ENCODE peak calls at places on chromosomes 7 and 10, in nine cellular contexts. One of them, this sample, is unnamed.

GRCh38 chr7:53740971-53741370 is 705.5 kb downstream of the POM121L12 start:
- DNase-seq in Panc1: no peak
- DNase-seq in HepG2: no peak
- DNase-seq in GM12891: no peak
- DNase-seq in GM12892: no peak
- DNase-seq in HCT116: no peak
- DNase-seq in sigmoid colon: no peak
- DNase-seq in stomach: no peak
- DNase-seq in prostate gland: no peak
- DNase-seq in this sample: no peak

GRCh38 chr10:124180947-124181549 is 87.7 kb upstream of the CHST15 start:
- DNase-seq in Panc1: no peak
- DNase-seq in HepG2: no peak
- DNase-seq in GM12891: no peak
- DNase-seq in GM12892: no peak
- DNase-seq in HCT116: no peak
- DNase-seq in sigmoid colon: no peak
- DNase-seq in stomach: no peak
- DNase-seq in prostate gland: no peak
- DNase-seq in this sample: no peak

GRCh38 chr7:18177815-18178660 is 150.4 kb upstream of the PRPS1L1 start:
- DNase-seq in Panc1: peak
- DNase-seq in HepG2: peak
- DNase-seq in GM12891: peak
- DNase-seq in GM12892: peak
- DNase-seq in HCT116: no peak
- DNase-seq in sigmoid colon: no peak
- DNase-seq in stomach: peak
- DNase-seq in prostate gland: no peak
- DNase-seq in this sample: no peak

GRCh38 chr10:51698473-51699063 is 827 bp downstream of the CSTF2T start:
- DNase-seq in Panc1: no peak
- DNase-seq in HepG2: no peak
- DNase-seq in GM12891: no peak
- DNase-seq in GM12892: no peak
- DNase-seq in HCT116: no peak
- DNase-seq in sigmoid colon: no peak
- DNase-seq in stomach: no peak
- DNase-seq in prostate gland: no peak
- DNase-seq in this sample: no peak

GRCh38 chr7:961546-962400 is 7.3 kb upstream of the ADAP1 start:
- DNase-seq in Panc1: no peak
- DNase-seq in HepG2: no peak
- DNase-seq in GM12891: no peak
- DNase-seq in GM12892: no peak
- DNase-seq in HCT116: no peak
- DNase-seq in sigmoid colon: peak
- DNase-seq in stomach: no peak
- DNase-seq in prostate gland: no peak
- DNase-seq in this sample: peak

GRCh38 chr7:15104411-15105092 is 202.0 kb upstream of the DGKB start:
- DNase-seq in Panc1: no peak
- DNase-seq in HepG2: no peak
- DNase-seq in GM12891: no peak
- DNase-seq in GM12892: no peak
- DNase-seq in HCT116: no peak
- DNase-seq in sigmoid colon: no peak
- DNase-seq in stomach: no peak
- DNase-seq in prostate gland: no peak
- DNase-seq in this sample: peak

GRCh38 chr10:107554351-107554750 is 389.8 kb upstream of the SORCS1 start:
- DNase-seq in Panc1: no peak
- DNase-seq in HepG2: no peak
- DNase-seq in GM12891: no peak
- DNase-seq in GM12892: no peak
- DNase-seq in HCT116: no peak
- DNase-seq in sigmoid colon: no peak
- DNase-seq in stomach: no peak
- DNase-seq in prostate gland: no peak
- DNase-seq in this sample: no peak

GRCh38 chr10:22333167-22333566 is 12.1 kb upstream of the SPAG6 start:
- DNase-seq in Panc1: no peak
- DNase-seq in HepG2: no peak
- DNase-seq in GM12891: no peak
- DNase-seq in GM12892: no peak
- DNase-seq in HCT116: no peak
- DNase-seq in sigmoid colon: no peak
- DNase-seq in stomach: no peak
- DNase-seq in prostate gland: no peak
- DNase-seq in this sample: no peak

DNA sequence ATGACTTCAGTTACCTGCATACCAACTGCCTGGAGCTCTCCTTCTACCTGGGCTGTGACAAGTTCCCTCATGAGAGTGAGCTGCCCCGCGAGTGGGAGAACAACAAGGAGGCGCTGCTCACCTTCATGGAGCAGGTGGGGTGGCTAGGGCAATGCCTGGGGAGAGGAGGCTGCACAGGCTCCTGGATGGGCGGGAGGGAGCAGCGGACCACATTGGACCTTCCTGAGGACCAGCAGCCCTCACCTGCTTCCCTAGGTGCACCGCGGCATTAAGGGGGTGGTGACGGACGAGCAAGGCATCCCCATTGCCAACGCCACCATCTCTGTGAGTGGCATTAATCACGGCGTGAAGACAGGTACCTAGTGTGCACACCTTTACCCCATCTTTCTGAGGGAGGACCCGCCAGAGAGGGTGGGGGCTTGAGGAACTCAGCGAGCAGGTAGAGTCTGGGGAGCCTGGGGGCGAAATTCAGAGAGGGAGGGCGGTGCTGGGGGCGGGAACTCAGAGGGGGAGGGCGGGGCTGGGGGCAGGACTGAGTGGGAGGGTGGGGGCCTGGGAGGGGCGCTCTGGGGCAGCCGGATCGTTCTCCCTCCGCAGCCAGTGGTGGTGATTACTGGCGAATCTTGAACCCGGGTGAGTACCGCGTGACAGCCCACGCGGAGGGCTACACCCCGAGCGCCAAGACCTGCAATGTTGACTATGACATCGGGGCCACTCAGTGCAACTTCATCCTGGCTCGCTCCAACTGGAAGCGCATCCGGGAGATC is 9.0 kb downstream of the AEBP1 start:
- DNase-seq in Panc1: no peak
- DNase-seq in HepG2: no peak
- DNase-seq in GM12891: no peak
- DNase-seq in GM12892: no peak
- DNase-seq in HCT116: no peak
- DNase-seq in sigmoid colon: no peak
- DNase-seq in stomach: no peak
- DNase-seq in prostate gland: no peak
- DNase-seq in this sample: peak
- TF ChIP-seq POLR2AphosphoS5 in Panc1: peak
- TF ChIP-seq POLR2AphosphoS5 in HepG2: no peak
- TF ChIP-seq POLR2AphosphoS5 in GM12891: no peak
- TF ChIP-seq POLR2AphosphoS5 in GM12892: no peak
- TF ChIP-seq POLR2AphosphoS5 in HCT116: peak
- TF ChIP-seq POLR2AphosphoS5 in sigmoid colon: no peak
- TF ChIP-seq POLR2AphosphoS5 in stomach: no peak
- TF ChIP-seq POLR2AphosphoS5 in prostate gland: no peak
- TF ChIP-seq POLR2AphosphoS5 in this sample: peak

GRCh38 chr7:30776971-30777370 is 5.8 kb downstream of the MINDY4 start:
- DNase-seq in Panc1: no peak
- DNase-seq in HepG2: no peak
- DNase-seq in GM12891: no peak
- DNase-seq in GM12892: no peak
- DNase-seq in HCT116: no peak
- DNase-seq in sigmoid colon: peak
- DNase-seq in stomach: no peak
- DNase-seq in prostate gland: no peak
- DNase-seq in this sample: no peak

GRCh38 chr7:30775992-30776391 is 4.8 kb downstream of the MINDY4 start:
- DNase-seq in Panc1: no peak
- DNase-seq in HepG2: no peak
- DNase-seq in GM12891: no peak
- DNase-seq in GM12892: no peak
- DNase-seq in HCT116: no peak
- DNase-seq in sigmoid colon: no peak
- DNase-seq in stomach: no peak
- DNase-seq in prostate gland: no peak
- DNase-seq in this sample: no peak

GRCh38 chr7:30780909-30781308 is 9.7 kb downstream of the MINDY4 start:
- DNase-seq in Panc1: no peak
- DNase-seq in HepG2: no peak
- DNase-seq in GM12891: no peak
- DNase-seq in GM12892: no peak
- DNase-seq in HCT116: no peak
- DNase-seq in sigmoid colon: no peak
- DNase-seq in stomach: no peak
- DNase-seq in prostate gland: no peak
- DNase-seq in this sample: peak

GRCh38 chr7:30779574-30779973 is 8.4 kb downstream of the MINDY4 start:
- DNase-seq in Panc1: no peak
- DNase-seq in HepG2: no peak
- DNase-seq in GM12891: no peak
- DNase-seq in GM12892: no peak
- DNase-seq in HCT116: no peak
- DNase-seq in sigmoid colon: no peak
- DNase-seq in stomach: no peak
- DNase-seq in prostate gland: no peak
- DNase-seq in this sample: no peak

DNA sequence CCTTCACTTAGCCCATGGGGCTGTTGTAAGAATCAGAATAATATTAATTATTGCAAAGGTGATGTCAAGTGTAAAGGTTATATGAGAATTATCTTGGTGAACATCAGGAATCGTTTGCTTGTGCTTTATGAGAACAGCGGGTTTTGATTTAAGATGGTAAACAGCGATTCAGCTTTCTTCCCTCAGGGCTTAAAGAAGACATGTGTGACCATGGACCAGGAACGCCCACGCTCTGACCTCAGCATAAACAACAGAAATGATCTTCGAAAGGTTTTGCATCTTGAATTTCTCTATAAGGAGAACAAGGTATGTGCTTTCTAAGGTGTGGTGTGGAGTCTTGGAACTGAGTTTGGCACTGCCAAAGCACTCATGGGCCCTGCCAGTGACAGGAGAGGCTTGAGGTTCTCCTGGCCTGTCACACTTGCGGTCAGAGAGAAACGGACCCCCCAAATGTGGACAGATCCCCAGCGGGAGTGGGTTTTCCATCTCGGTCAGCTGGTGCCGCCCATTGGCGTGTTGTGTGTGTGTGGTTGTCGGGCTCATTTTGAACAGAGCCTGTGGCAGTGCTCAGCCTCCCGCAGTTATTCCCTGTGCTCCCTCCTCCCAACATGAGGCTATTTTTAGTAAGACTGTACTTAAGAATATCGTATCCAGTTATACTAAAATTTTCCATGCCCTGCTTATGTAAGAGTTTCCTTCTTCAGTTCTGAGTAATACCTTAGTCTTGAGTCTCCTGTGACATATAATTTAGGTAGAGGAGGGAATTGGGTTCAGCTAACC is 7.2 kb downstream of the MINDY4 start:
- DNase-seq in Panc1: no peak
- DNase-seq in HepG2: no peak
- DNase-seq in GM12891: no peak
- DNase-seq in GM12892: no peak
- DNase-seq in HCT116: no peak
- DNase-seq in sigmoid colon: no peak
- DNase-seq in stomach: no peak
- DNase-seq in prostate gland: peak
- DNase-seq in this sample: no peak
- TF ChIP-seq POLR2AphosphoS5 in Panc1: no peak
- TF ChIP-seq POLR2AphosphoS5 in HepG2: no peak
- TF ChIP-seq POLR2AphosphoS5 in GM12891: no peak
- TF ChIP-seq POLR2AphosphoS5 in GM12892: no peak
- TF ChIP-seq POLR2AphosphoS5 in HCT116: no peak
- TF ChIP-seq POLR2AphosphoS5 in sigmoid colon: peak
- TF ChIP-seq POLR2AphosphoS5 in stomach: no peak
- TF ChIP-seq POLR2AphosphoS5 in prostate gland: peak
- TF ChIP-seq POLR2AphosphoS5 in this sample: no peak

GRCh38 chr7:150476819-150477631 is 26.6 kb downstream of the GIMAP8 start:
- DNase-seq in Panc1: no peak
- DNase-seq in HepG2: no peak
- DNase-seq in GM12891: no peak
- DNase-seq in GM12892: no peak
- DNase-seq in HCT116: no peak
- DNase-seq in sigmoid colon: no peak
- DNase-seq in stomach: no peak
- DNase-seq in prostate gland: no peak
- DNase-seq in this sample: no peak

GRCh38 chr7:150476285-150476684 is 25.9 kb downstream of the GIMAP8 start:
- DNase-seq in Panc1: no peak
- DNase-seq in HepG2: no peak
- DNase-seq in GM12891: no peak
- DNase-seq in GM12892: no peak
- DNase-seq in HCT116: no peak
- DNase-seq in sigmoid colon: no peak
- DNase-seq in stomach: no peak
- DNase-seq in prostate gland: no peak
- DNase-seq in this sample: no peak

GRCh38 chr7:150481955-150482354 is 31.5 kb downstream of the GIMAP8 start:
- DNase-seq in Panc1: no peak
- DNase-seq in HepG2: no peak
- DNase-seq in GM12891: no peak
- DNase-seq in GM12892: no peak
- DNase-seq in HCT116: no peak
- DNase-seq in sigmoid colon: no peak
- DNase-seq in stomach: no peak
- DNase-seq in prostate gland: no peak
- DNase-seq in this sample: no peak

GRCh38 chr7:150479023-150479716 is 28.7 kb downstream of the GIMAP8 start:
- DNase-seq in Panc1: no peak
- DNase-seq in HepG2: no peak
- DNase-seq in GM12891: no peak
- DNase-seq in GM12892: no peak
- DNase-seq in HCT116: no peak
- DNase-seq in sigmoid colon: no peak
- DNase-seq in stomach: no peak
- DNase-seq in prostate gland: no peak
- DNase-seq in this sample: no peak

DNA sequence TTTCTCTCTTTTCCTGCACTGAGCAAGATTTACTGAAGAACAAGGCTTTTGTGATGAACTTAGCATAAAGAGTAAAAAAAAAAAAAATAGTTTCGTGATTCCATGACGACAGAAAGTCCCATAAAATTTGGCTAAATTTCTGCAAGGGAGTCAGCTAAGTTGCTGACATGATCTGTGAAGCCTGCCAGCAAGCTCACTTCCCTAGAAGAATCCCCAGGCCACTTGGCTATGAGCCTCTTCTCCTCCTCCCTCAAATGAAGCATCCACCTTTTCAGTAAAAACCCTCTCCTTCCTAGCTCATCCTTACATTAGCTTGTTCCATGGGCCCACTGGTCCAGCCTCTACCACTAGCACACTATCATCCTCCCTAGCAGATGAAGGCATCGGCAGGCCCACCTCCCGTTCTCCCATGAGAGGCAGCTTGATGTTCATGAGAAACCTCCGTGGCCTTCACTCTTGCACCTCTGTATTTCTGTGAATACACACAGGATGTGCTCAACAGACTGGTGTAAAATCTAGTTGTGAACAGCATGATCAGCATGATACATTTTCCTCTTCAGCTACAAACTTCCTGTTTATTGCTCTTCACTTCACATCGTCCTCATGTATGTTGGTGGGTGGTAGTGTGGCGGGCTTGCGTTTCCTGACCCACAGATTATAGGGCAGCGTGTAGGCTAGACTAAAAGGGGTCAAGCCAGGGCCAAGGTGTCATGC is 30.9 kb downstream of the GIMAP8 start:
- DNase-seq in Panc1: no peak
- DNase-seq in HepG2: no peak
- DNase-seq in GM12891: no peak
- DNase-seq in GM12892: no peak
- DNase-seq in HCT116: no peak
- DNase-seq in sigmoid colon: no peak
- DNase-seq in stomach: no peak
- DNase-seq in prostate gland: no peak
- DNase-seq in this sample: no peak
- TF ChIP-seq POLR2AphosphoS5 in Panc1: no peak
- TF ChIP-seq POLR2AphosphoS5 in HepG2: no peak
- TF ChIP-seq POLR2AphosphoS5 in GM12891: no peak
- TF ChIP-seq POLR2AphosphoS5 in GM12892: no peak
- TF ChIP-seq POLR2AphosphoS5 in HCT116: no peak
- TF ChIP-seq POLR2AphosphoS5 in sigmoid colon: no peak
- TF ChIP-seq POLR2AphosphoS5 in stomach: peak
- TF ChIP-seq POLR2AphosphoS5 in prostate gland: no peak
- TF ChIP-seq POLR2AphosphoS5 in this sample: no peak

GRCh38 chr7:152436279-152437147 is 710 bp upstream of the KMT2C start:
- DNase-seq in Panc1: peak
- DNase-seq in HepG2: peak
- DNase-seq in GM12891: peak
- DNase-seq in GM12892: peak
- DNase-seq in HCT116: peak
- DNase-seq in sigmoid colon: peak
- DNase-seq in stomach: peak
- DNase-seq in prostate gland: peak
- DNase-seq in this sample: peak
- TF ChIP-seq POLR2AphosphoS5 in Panc1: peak
- TF ChIP-seq POLR2AphosphoS5 in HepG2: no peak
- TF ChIP-seq POLR2AphosphoS5 in GM12891: no peak
- TF ChIP-seq POLR2AphosphoS5 in GM12892: no peak
- TF ChIP-seq POLR2AphosphoS5 in HCT116: peak
- TF ChIP-seq POLR2AphosphoS5 in sigmoid colon: peak
- TF ChIP-seq POLR2AphosphoS5 in stomach: peak
- TF ChIP-seq POLR2AphosphoS5 in prostate gland: peak
- TF ChIP-seq POLR2AphosphoS5 in this sample: no peak